ENCODE peak calls at places on chromosomes 6 and 20, in seven cellular contexts. One of them, this sample, is unnamed.

GRCh38 chr6:106894978-106895702 is 79.4 kb downstream of the CD24 start:
- DNase-seq in ACHN: peak
- DNase-seq in lower lobe of right lung: no peak
- DNase-seq in pancreas: no peak
- DNase-seq in Calu3: peak
- DNase-seq in MG63: no peak
- DNase-seq in AG04450: no peak
- DNase-seq in this sample: no peak

GRCh38 chr6:110181131-110182027 is 1.2 kb downstream of the CDC40 start:
- DNase-seq in pancreas: no peak
- DNase-seq in MG63: no peak
- DNase-seq in ACHN: no peak
- DNase-seq in lower lobe of right lung: no peak
- DNase-seq in AG04450: no peak
- DNase-seq in Calu3: no peak
- DNase-seq in this sample: no peak

GRCh38 chr20:10309326-10309725 is 90.7 kb downstream of the SNAP25 start:
- DNase-seq in pancreas: no peak
- DNase-seq in MG63: peak
- DNase-seq in lower lobe of right lung: no peak
- DNase-seq in AG04450: peak
- DNase-seq in ACHN: peak
- DNase-seq in Calu3: peak
- DNase-seq in this sample: no peak

GRCh38 chr6:21264288-21264818 is 329.2 kb upstream of the SOX4 start:
- DNase-seq in MG63: no peak
- DNase-seq in ACHN: no peak
- DNase-seq in pancreas: no peak
- DNase-seq in AG04450: no peak
- DNase-seq in Calu3: no peak
- DNase-seq in lower lobe of right lung: no peak
- DNase-seq in this sample: peak

GRCh38 chr6:34223964-34224940 is 12.4 kb upstream of the HMGA1 start:
- DNase-seq in Calu3: peak
- DNase-seq in pancreas: peak
- DNase-seq in MG63: peak
- DNase-seq in ACHN: peak
- DNase-seq in lower lobe of right lung: peak
- DNase-seq in AG04450: peak
- DNase-seq in this sample: peak

GRCh38 chr6:71349395-71349794 is 60.8 kb downstream of the OGFRL1 start:
- DNase-seq in Calu3: no peak
- DNase-seq in lower lobe of right lung: no peak
- DNase-seq in ACHN: peak
- DNase-seq in AG04450: no peak
- DNase-seq in pancreas: no peak
- DNase-seq in MG63: no peak
- DNase-seq in this sample: no peak

GRCh38 chr6:19558934-19559333 is 278.2 kb upstream of the ID4 start:
- DNase-seq in Calu3: no peak
- DNase-seq in pancreas: no peak
- DNase-seq in MG63: no peak
- DNase-seq in ACHN: no peak
- DNase-seq in lower lobe of right lung: no peak
- DNase-seq in AG04450: no peak
- DNase-seq in this sample: no peak

GRCh38 chr6:107108201-107108890 is 7.0 kb downstream of the BEND3 start:
- DNase-seq in Calu3: no peak
- DNase-seq in lower lobe of right lung: no peak
- DNase-seq in AG04450: no peak
- DNase-seq in pancreas: no peak
- DNase-seq in ACHN: no peak
- DNase-seq in MG63: no peak
- DNase-seq in this sample: no peak

This sample was measured in NCI-H510A treated with DMSO at 0.1 percent for 48 hours.